ENCODE peak calls at places on chromosomes 4 and X, in nine cellular contexts. One of them, this sample, is unnamed.
A peak's percentile ranks its signal among the peaks of the same experiment; 100 is the strongest.

GRCh38 chr4:168830777-168831512 is 179.1 kb downstream of the CBR4 start:
- DNase-seq in testis: no peak
- DNase-seq in suprapubic skin: no peak
- DNase-seq in K562: no peak
- DNase-seq in transverse colon: no peak
- DNase-seq in spleen: no peak
- DNase-seq in body of pancreas: no peak
- DNase-seq in IMR-90: no peak
- DNase-seq in adrenal gland: no peak
- DNase-seq in this sample: no peak

GRCh38 chr4:58849026-58849425 is 1738.8 kb upstream of the IGFBP7 start:
- DNase-seq in testis: no peak
- DNase-seq in suprapubic skin: no peak
- DNase-seq in K562: no peak
- DNase-seq in transverse colon: no peak
- DNase-seq in spleen: no peak
- DNase-seq in body of pancreas: no peak
- DNase-seq in IMR-90: no peak
- DNase-seq in adrenal gland: no peak
- DNase-seq in this sample: no peak

GRCh38 chr4:6095023-6095817 is 77.0 kb upstream of the C4orf50 start:
- DNase-seq in testis: no peak
- DNase-seq in suprapubic skin: no peak
- DNase-seq in K562: no peak
- DNase-seq in transverse colon: no peak
- DNase-seq in spleen: no peak
- DNase-seq in body of pancreas: no peak
- DNase-seq in IMR-90: peak; percentile 4
- DNase-seq in adrenal gland: no peak
- DNase-seq in this sample: no peak

GRCh38 chrX:19334945-19335626 is 8.6 kb upstream of the PDHA1 start:
- DNase-seq in testis: peak; percentile 46
- DNase-seq in suprapubic skin: no peak
- DNase-seq in K562: peak; percentile 52
- DNase-seq in transverse colon: no peak
- DNase-seq in spleen: no peak
- DNase-seq in body of pancreas: peak; percentile 11
- DNase-seq in IMR-90: peak; percentile 19
- DNase-seq in adrenal gland: no peak
- DNase-seq in this sample: no peak

GRCh38 chr4:77354550-77354949 is 197.5 kb downstream of the CCNG2 start:
- DNase-seq in testis: no peak
- DNase-seq in suprapubic skin: no peak
- DNase-seq in K562: no peak
- DNase-seq in transverse colon: no peak
- DNase-seq in spleen: no peak
- DNase-seq in body of pancreas: no peak
- DNase-seq in IMR-90: no peak
- DNase-seq in adrenal gland: no peak
- DNase-seq in this sample: no peak

GRCh38 chr4:825063-825968 is 613 bp downstream of the CPLX1 start:
- DNase-seq in testis: peak; percentile 35
- DNase-seq in suprapubic skin: peak; percentile 50
- DNase-seq in K562: peak; percentile 79
- DNase-seq in transverse colon: peak; percentile 9
- DNase-seq in spleen: peak; percentile 73
- DNase-seq in body of pancreas: peak; percentile 21
- DNase-seq in IMR-90: no peak
- DNase-seq in adrenal gland: peak; percentile 53
- DNase-seq in this sample: no peak

GRCh38 chr4:173835863-173836262 is 305.8 kb upstream of the HAND2 start:
- DNase-seq in testis: no peak
- DNase-seq in suprapubic skin: no peak
- DNase-seq in K562: no peak
- DNase-seq in transverse colon: peak; percentile 7
- DNase-seq in spleen: no peak
- DNase-seq in body of pancreas: no peak
- DNase-seq in IMR-90: peak; percentile 80
- DNase-seq in adrenal gland: no peak
- DNase-seq in this sample: no peak

GRCh38 chr4:170428929-170429328 is 339.2 kb upstream of the AADAT start:
- DNase-seq in testis: no peak
- DNase-seq in suprapubic skin: no peak
- DNase-seq in K562: no peak
- DNase-seq in transverse colon: no peak
- DNase-seq in spleen: no peak
- DNase-seq in body of pancreas: no peak
- DNase-seq in IMR-90: no peak
- DNase-seq in adrenal gland: no peak
- DNase-seq in this sample: no peak

GRCh38 chr4:173330590-173330989 is 3.6 kb downstream of the HMGB2 start:
- DNase-seq in testis: no peak
- DNase-seq in suprapubic skin: no peak
- DNase-seq in K562: no peak
- DNase-seq in transverse colon: no peak
- DNase-seq in spleen: no peak
- DNase-seq in body of pancreas: no peak
- DNase-seq in IMR-90: no peak
- DNase-seq in adrenal gland: no peak
- DNase-seq in this sample: no peak

GRCh38 chr4:86549163-86549788 is 44.8 kb upstream of the PTPN13 start:
- DNase-seq in testis: no peak
- DNase-seq in suprapubic skin: no peak
- DNase-seq in K562: no peak
- DNase-seq in transverse colon: no peak
- DNase-seq in spleen: no peak
- DNase-seq in body of pancreas: no peak
- DNase-seq in IMR-90: peak; percentile 65
- DNase-seq in adrenal gland: no peak
- DNase-seq in this sample: no peak

DNA sequence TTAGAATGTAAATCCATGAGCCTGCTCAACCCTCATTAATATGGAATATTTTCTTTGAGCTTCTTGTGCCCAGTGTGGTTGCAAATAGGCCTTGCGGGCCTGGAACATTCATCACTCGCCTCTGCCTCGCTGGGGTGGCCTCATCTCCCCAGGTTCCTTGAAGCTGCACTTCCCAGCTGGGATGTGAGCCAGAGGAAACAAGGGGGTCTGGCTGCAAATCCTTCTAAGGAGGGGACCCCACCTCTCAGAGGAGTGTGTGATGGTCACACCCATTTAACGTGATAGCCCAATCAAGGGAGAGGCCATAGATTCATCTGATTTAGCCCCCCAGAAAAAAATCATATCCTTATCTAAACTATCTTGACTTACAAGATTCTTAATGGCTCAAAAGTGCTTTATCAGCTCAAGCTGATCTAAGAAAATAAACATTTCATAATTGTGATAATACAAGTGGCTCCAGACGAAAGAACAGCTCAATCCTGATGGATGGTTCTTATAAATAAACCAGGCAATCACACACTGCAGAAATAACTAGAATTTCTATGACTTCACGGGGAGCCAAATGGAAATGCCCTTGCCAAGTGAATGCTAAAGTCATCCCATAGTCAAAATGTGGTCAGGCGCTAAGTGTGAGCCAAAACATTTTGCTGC is 189.9 kb downstream of the PTTG2 start:
- DNase-seq in testis: no peak
- DNase-seq in suprapubic skin: peak; percentile 21
- DNase-seq in K562: no peak
- DNase-seq in transverse colon: no peak
- DNase-seq in spleen: no peak
- DNase-seq in body of pancreas: no peak
- DNase-seq in IMR-90: peak; percentile 86
- DNase-seq in adrenal gland: no peak
- DNase-seq in this sample: no peak
- H3K4me1 ChIP-seq in testis: no peaks in the 10 kb centered on the region
- H3K4me1 ChIP-seq in suprapubic skin: peaks cover 15% of the 10 kb centered on the region
- H3K4me1 ChIP-seq in K562: peaks cover 5% of the 10 kb centered on the region
- H3K4me1 ChIP-seq in transverse colon: peaks cover 19% of the 10 kb centered on the region
- H3K4me1 ChIP-seq in spleen: no peaks in the 10 kb centered on the region
- H3K4me1 ChIP-seq in body of pancreas: peaks cover 30% of the 10 kb centered on the region
- H3K4me1 ChIP-seq in IMR-90: peaks cover 34% of the 10 kb centered on the region
- H3K4me1 ChIP-seq in adrenal gland: no peaks in the 10 kb centered on the region
- H3K4me1 ChIP-seq in this sample: peaks cover 36% of the 10 kb centered on the region

GRCh38 chr4:99564921-99565320 is 1.1 kb upstream of the TRMT10A start:
- DNase-seq in testis: no peak
- DNase-seq in suprapubic skin: no peak
- DNase-seq in K562: no peak
- DNase-seq in transverse colon: no peak
- DNase-seq in spleen: no peak
- DNase-seq in body of pancreas: no peak
- DNase-seq in IMR-90: no peak
- DNase-seq in adrenal gland: no peak
- DNase-seq in this sample: no peak

DNA sequence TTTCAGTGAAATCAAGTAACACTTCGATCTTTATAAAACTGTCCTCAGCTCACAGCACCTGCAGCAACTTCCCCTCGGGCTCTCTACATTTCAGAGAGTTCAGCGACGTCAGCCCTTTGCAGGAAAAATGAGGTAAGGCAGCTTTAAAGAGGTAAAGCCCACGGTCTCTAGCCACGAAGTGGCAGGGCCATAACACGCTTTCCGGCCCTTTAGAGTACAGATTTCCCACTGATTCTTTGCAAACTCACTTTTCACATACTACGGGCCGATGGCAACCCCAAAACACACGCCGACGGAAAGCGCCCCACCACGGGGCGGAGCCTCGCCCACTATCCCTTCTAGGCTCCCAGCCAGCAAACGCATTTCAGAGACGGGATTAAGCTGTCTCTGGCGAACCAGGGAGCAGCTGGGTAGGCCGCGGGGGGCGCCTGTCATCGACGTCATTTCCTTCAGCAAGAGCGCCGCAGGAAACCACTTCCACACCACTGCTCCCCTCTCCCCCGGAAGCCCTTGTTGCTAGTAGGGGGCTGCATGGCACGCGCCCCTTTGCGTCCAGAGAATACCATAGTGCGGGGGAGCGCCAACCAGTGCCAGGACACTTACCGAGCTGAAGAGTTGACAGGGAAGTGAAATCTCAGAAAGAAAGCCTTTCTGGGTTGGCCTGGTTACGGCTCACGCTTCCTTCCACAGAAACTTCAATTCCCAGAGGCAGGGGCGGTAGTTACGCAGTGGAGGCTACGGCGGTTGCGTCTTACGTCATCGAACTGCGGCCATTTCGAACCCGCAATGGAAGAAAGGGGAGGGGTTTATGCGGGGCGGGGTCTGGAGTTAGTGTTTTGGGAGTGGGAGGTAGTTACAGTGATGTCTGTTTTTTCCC is at the start of gene TRMT10A:
- DNase-seq in testis: peak; percentile 99
- DNase-seq in suprapubic skin: peak; percentile 98
- DNase-seq in K562: peak; percentile 89
- DNase-seq in transverse colon: peak; percentile 97
- DNase-seq in spleen: peak; percentile 99
- DNase-seq in body of pancreas: peak; percentile 97
- DNase-seq in IMR-90: peak; percentile 98
- DNase-seq in adrenal gland: peak; percentile 99
- DNase-seq in this sample: peak; percentile 92
- TF ChIP-seq POLR2A in testis: no peak
- TF ChIP-seq POLR2A in suprapubic skin: no peak
- TF ChIP-seq POLR2A in K562: peak; percentile 92
- TF ChIP-seq POLR2A in transverse colon: peak; percentile 85
- TF ChIP-seq POLR2A in spleen: no peak
- TF ChIP-seq POLR2A in body of pancreas: peak; percentile 91
- TF ChIP-seq POLR2A in IMR-90: peak; percentile 83
- TF ChIP-seq POLR2A in adrenal gland: peak; percentile 64
- TF ChIP-seq POLR2A in this sample: peak; percentile 61

GRCh38 chr4:140237616-140238352 is 83.8 kb upstream of the MAML3 start:
- DNase-seq in testis: peak; percentile 78
- DNase-seq in suprapubic skin: peak; percentile 85
- DNase-seq in K562: no peak
- DNase-seq in transverse colon: peak; percentile 71
- DNase-seq in spleen: peak; percentile 83
- DNase-seq in body of pancreas: peak; percentile 23
- DNase-seq in IMR-90: peak; percentile 93
- DNase-seq in adrenal gland: peak; percentile 45
- DNase-seq in this sample: peak; percentile 70

GRCh38 chr4:140240237-140240636 is 86.3 kb upstream of the MAML3 start:
- DNase-seq in testis: no peak
- DNase-seq in suprapubic skin: no peak
- DNase-seq in K562: no peak
- DNase-seq in transverse colon: no peak
- DNase-seq in spleen: no peak
- DNase-seq in body of pancreas: no peak
- DNase-seq in IMR-90: no peak
- DNase-seq in adrenal gland: no peak
- DNase-seq in this sample: no peak

GRCh38 chr4:140236649-140237160 is 82.7 kb upstream of the MAML3 start:
- DNase-seq in testis: no peak
- DNase-seq in suprapubic skin: no peak
- DNase-seq in K562: no peak
- DNase-seq in transverse colon: no peak
- DNase-seq in spleen: no peak
- DNase-seq in body of pancreas: no peak
- DNase-seq in IMR-90: peak; percentile 38
- DNase-seq in adrenal gland: no peak
- DNase-seq in this sample: no peak

GRCh38 chr4:140239311-140239710 is 85.3 kb upstream of the MAML3 start:
- DNase-seq in testis: no peak
- DNase-seq in suprapubic skin: no peak
- DNase-seq in K562: no peak
- DNase-seq in transverse colon: no peak
- DNase-seq in spleen: no peak
- DNase-seq in body of pancreas: no peak
- DNase-seq in IMR-90: no peak
- DNase-seq in adrenal gland: no peak
- DNase-seq in this sample: no peak

GRCh38 chr4:140238353-140239041 is 84.5 kb upstream of the MAML3 start:
- DNase-seq in testis: peak; percentile 86
- DNase-seq in suprapubic skin: peak; percentile 91
- DNase-seq in K562: no peak
- DNase-seq in transverse colon: peak; percentile 84
- DNase-seq in spleen: no peak
- DNase-seq in body of pancreas: peak; percentile 63
- DNase-seq in IMR-90: peak; percentile 77
- DNase-seq in adrenal gland: peak; percentile 92
- DNase-seq in this sample: peak; percentile 84
- H3K4me3 ChIP-seq in testis: no peak overlapping the region
- H3K4me3 ChIP-seq in suprapubic skin: peak overlapping the region; percentile 19
- H3K4me3 ChIP-seq in K562: no peak overlapping the region
- H3K4me3 ChIP-seq in transverse colon: no peak overlapping the region
- H3K4me3 ChIP-seq in spleen: no peak overlapping the region
- H3K4me3 ChIP-seq in body of pancreas: no peak overlapping the region
- H3K4me3 ChIP-seq in IMR-90: no peak overlapping the region
- H3K4me3 ChIP-seq in adrenal gland: no peak overlapping the region
- H3K4me3 ChIP-seq in this sample: peak overlapping the region; percentile 33

DNA sequence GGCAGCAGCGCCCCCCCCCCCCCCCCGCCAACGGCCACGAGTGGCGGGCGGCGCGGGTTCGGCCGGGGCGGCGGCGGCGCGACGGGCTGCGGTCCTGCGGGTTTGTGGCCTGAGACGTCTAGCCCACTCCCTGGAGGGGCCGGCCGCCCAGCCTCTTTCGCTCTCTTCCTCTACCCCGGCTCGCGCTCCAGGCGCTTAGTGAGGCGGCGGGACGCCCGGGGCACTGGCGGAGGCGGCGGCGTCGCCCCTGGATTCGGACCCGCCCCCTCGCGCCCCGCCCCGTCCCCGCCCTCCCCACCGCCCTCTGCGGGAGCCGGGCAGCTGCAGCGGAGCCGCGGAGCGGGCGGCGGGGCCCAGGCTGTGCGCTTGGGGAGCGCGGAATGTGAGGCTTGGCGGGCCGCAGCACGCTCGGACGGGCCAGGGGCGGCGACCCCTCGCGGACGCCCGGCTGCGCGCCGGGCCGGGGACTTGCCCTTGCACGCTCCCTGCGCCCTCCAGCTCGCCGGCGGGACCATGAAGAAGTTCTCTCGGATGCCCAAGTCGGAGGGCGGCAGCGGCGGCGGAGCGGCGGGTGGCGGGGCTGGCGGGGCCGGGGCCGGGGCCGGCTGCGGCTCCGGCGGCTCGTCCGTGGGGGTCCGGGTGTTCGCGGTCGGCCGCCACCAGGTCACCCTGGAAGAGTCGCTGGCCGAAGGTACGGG is at the start of gene BMP2K:
- DNase-seq in testis: peak; percentile 84
- DNase-seq in suprapubic skin: peak; percentile 86
- DNase-seq in K562: peak; percentile 89
- DNase-seq in transverse colon: peak; percentile 86
- DNase-seq in spleen: peak; percentile 97
- DNase-seq in body of pancreas: peak; percentile 83
- DNase-seq in IMR-90: peak; percentile 66
- DNase-seq in adrenal gland: peak; percentile 78
- DNase-seq in this sample: peak; percentile 65
- H3K4me1 ChIP-seq in testis: peaks cover 18% of the 10 kb centered on the region
- H3K4me1 ChIP-seq in suprapubic skin: peaks cover 30% of the 10 kb centered on the region
- H3K4me1 ChIP-seq in K562: peaks cover 15% of the 10 kb centered on the region
- H3K4me1 ChIP-seq in transverse colon: peaks cover 12% of the 10 kb centered on the region
- H3K4me1 ChIP-seq in spleen: peaks cover 3% of the 10 kb centered on the region
- H3K4me1 ChIP-seq in body of pancreas: peaks cover 30% of the 10 kb centered on the region
- H3K4me1 ChIP-seq in IMR-90: peaks cover 5% of the 10 kb centered on the region
- H3K4me1 ChIP-seq in adrenal gland: peaks cover 37% of the 10 kb centered on the region
- H3K4me1 ChIP-seq in this sample: peaks cover 53% of the 10 kb centered on the region